ENCODE peak calls at places on chromosome 14, in four cellular contexts. C is breast epithelium, K is tibial artery, D is BE2C. E is an unnamed sample.

GRCh38 chr14:50055461-50056228 is 60.7 kb downstream of the VCPKMT start:
- DNase-seq in C (no peak), D (no peak), K (peak; percentile 40), E (no peak)

GRCh38 chr14:56797569-56798446 is 12.5 kb downstream of the OTX2 start:
- DNase-seq in C (no peak), D (no peak), K (no peak), E (no peak)

GRCh38 chr14:38127784-38128183 is 79.9 kb upstream of the SSTR1 start:
- DNase-seq in D (no peak), K (no peak), C (no peak), E (no peak)

GRCh38 chr14:23094666-23095195 is at the start of gene ACIN1:
- DNase-seq in C (peak; percentile 66), K (peak; percentile 70), D (no peak), E (peak; percentile 78)

GRCh38 chr14:27367345-27367744 is 769.5 kb upstream of the NOVA1 start:
- DNase-seq in K (no peak), C (no peak), D (no peak), E (no peak)

GRCh38 chr14:79417961-79418360 is 793.3 kb downstream of the DIO2 start:
- DNase-seq in C (no peak), D (no peak), K (no peak), E (no peak)

GRCh38 chr14:103896578-103896977 is 31.7 kb upstream of the TDRD9 start:
- DNase-seq in D (no peak), C (no peak), K (no peak), E (no peak)

GRCh38 chr14:24289649-24290283 is 9.8 kb downstream of the DHRS1 start:
- DNase-seq in C (no peak), D (no peak), K (no peak), E (no peak)

GRCh38 chr14:37413504-37414003 is 181.5 kb downstream of the FOXA1 start:
- DNase-seq in K (no peak), C (no peak), D (no peak), E (no peak)

GRCh38 chr14:74620497-74620921 is 8.5 kb upstream of the LTBP2 start:
- DNase-seq in C (no peak), K (no peak), D (no peak), E (no peak)

GRCh38 chr14:23021969-23022368 is 12.0 kb upstream of the C14orf93 start:
- DNase-seq in K (no peak), C (no peak), D (no peak), E (no peak)

GRCh38 chr14:65153101-65153500 is 50.8 kb upstream of the MAX start:
- DNase-seq in K (no peak), D (no peak), C (no peak), E (no peak)

GRCh38 chr14:99516156-99517045 is 35.2 kb downstream of the CCNK start:
- DNase-seq in K (peak; percentile 17), C (peak; percentile 46), D (peak; percentile 9), E (peak; percentile 43)

GRCh38 chr14:92880851-92881250 is 42.1 kb upstream of the CHGA start:
- DNase-seq in K (no peak), D (peak; percentile 76), C (no peak), E (no peak)

GRCh38 chr14:105317546-105317945 is 3.0 kb downstream of the PACS2 start:
- DNase-seq in C (no peak), K (peak; percentile 66), D (no peak), E (no peak)

GRCh38 chr14:74583689-74584434 is 28.2 kb downstream of the LTBP2 start:
- DNase-seq in K (no peak), D (no peak), C (no peak), E (no peak)

GRCh38 chr14:63878792-63879191 is 26.0 kb downstream of the SYNE2 start:
- DNase-seq in C (no peak), D (no peak), K (no peak), E (no peak)

GRCh38 chr14:84857129-84857528 is 672.8 kb upstream of the FLRT2 start:
- DNase-seq in K (no peak), C (no peak), D (no peak), E (no peak)

GRCh38 chr14:26286066-26286791 is 311.6 kb downstream of the NOVA1 start:
- DNase-seq in K (no peak), C (no peak), D (no peak), E (no peak)

GRCh38 chr14:70782361-70782760 is 27.0 kb downstream of the MAP3K9 start:
- DNase-seq in C (no peak), K (no peak), D (no peak), E (no peak)

GRCh38 chr14:55898938-55899337 is 219.3 kb upstream of the PELI2 start:
- DNase-seq in K (no peak), D (no peak), C (no peak), E (no peak)

GRCh38 chr14:71659165-71659564 is 273.1 kb upstream of the RGS6 start:
- DNase-seq in C (no peak), K (no peak), D (no peak), E (no peak)

GRCh38 chr14:88950069-88950468 is 125.6 kb downstream of the TTC8 start:
- DNase-seq in C (no peak), D (no peak), K (no peak), E (no peak)

GRCh38 chr14:68234101-68234905 is 414.7 kb downstream of the RAD51B start:
- DNase-seq in D (no peak), K (no peak), C (no peak), E (no peak)

GRCh38 chr14:21626491-21627230 is 8.1 kb downstream of the OR10G2 start:
- DNase-seq in K (no peak), C (no peak), D (no peak), E (no peak)

GRCh38 chr14:92471919-92472318 is 41.7 kb upstream of the RIN3 start:
- DNase-seq in K (no peak), D (no peak), C (no peak), E (no peak)